ENCODE peak calls at places on chromosomes 11 and 22, in eight cellular contexts. L is HepG2, R is Peyer's patch, X is heart left ventricle, V is stomach, M is A549, Q is right lobe of liver, Z is IMR-90. O is an unnamed sample.
A peak's percentile ranks its signal among the peaks of the same experiment; 100 is the strongest.

GRCh38 chr11:122214080-122214479 is 98.1 kb upstream of the BLID start:
- DNase-seq in L (no peak), R (no peak), X (no peak), V (no peak), M (no peak), Q (no peak), Z (no peak), O (no peak)

GRCh38 chr11:102451041-102451692 is 1.4 kb downstream of the TMEM123 start:
- DNase-seq in L (no peak), R (no peak), X (no peak), V (no peak), M (no peak), Q (no peak), Z (no peak), O (no peak)

GRCh38 chr11:64751580-64751979 is 7.6 kb upstream of the RASGRP2 start:
- DNase-seq in L (no peak), R (no peak), X (no peak), V (no peak), M (no peak), Q (peak; percentile 18), Z (no peak), O (no peak)

GRCh38 chr22:45867118-45867905 is 109.7 kb downstream of the WNT7B start:
- DNase-seq in L (no peak), R (no peak), X (peak; percentile 66), V (peak; percentile 23), M (no peak), Q (peak; percentile 47), Z (no peak), O (peak; percentile 35)

GRCh38 chr11:118572914-118573550 is 823 bp downstream of the ARCN1 start:
- DNase-seq in L (peak; percentile 27), R (no peak), X (no peak), V (no peak), M (peak; percentile 29), Q (no peak), Z (peak; percentile 75), O (no peak)

GRCh38 chr11:93370260-93370659 is 39.7 kb downstream of the DEUP1 start:
- DNase-seq in L (no peak), R (no peak), X (no peak), V (no peak), M (no peak), Q (no peak), Z (no peak), O (no peak)

GRCh38 chr11:8327761-8328192 is 64.1 kb upstream of the LMO1 start:
- DNase-seq in L (no peak), R (no peak), X (no peak), V (no peak), M (no peak), Q (no peak), Z (no peak), O (no peak)

GRCh38 chr11:68838572-68838964 is 3.1 kb downstream of the CPT1A start:
- DNase-seq in L (peak; percentile 33), R (no peak), X (no peak), V (no peak), M (no peak), Q (peak; percentile 61), Z (no peak), O (peak; percentile 67)

GRCh38 chr11:46673713-46674462 is 26.5 kb downstream of the ARHGAP1 start:
- DNase-seq in L (no peak), R (no peak), X (no peak), V (no peak), M (no peak), Q (peak; percentile 50), Z (no peak), O (peak; percentile 76)

GRCh38 chr22:23583836-23584235 is 3.7 kb upstream of the IGLL1 start:
- DNase-seq in L (no peak), R (no peak), X (peak; percentile 27), V (no peak), M (no peak), Q (peak; percentile 43), Z (no peak), O (no peak)

DNA sequence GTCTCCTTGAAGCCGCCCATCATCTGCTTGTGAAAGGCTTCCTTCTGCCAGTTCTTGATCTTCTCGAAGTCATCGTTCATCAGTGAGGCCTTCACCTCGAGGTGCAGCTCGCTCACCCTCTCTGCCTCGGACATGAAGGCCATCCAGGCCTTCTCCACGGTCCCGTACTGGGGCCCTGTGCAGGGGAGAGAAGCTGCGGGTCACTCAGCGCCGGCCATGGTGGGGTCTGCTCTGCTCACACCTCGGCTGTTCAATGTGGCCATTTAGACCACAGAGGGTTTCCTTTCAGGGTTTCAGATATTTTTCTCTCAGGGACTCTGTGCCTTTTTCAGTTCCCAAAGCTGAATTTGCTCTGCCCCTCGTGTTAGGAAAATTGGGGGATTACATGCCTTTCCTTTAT is 33.9 kb upstream of the ARFGAP3 start:
- DNase-seq in L (no peak), R (no peak), X (no peak), V (no peak), M (no peak), Q (no peak), Z (no peak), O (no peak)
- H3K27ac ChIP-seq in L (no peak overlapping the region), R (no peak overlapping the region), X (no peak overlapping the region), V (no peak overlapping the region), M (no peak overlapping the region), Q (no peak overlapping the region), Z (no peak overlapping the region), O (peak overlapping the region; percentile 94)

GRCh38 chr22:30402036-30402759 is 5.4 kb downstream of the SEC14L2 start:
- DNase-seq in L (no peak), R (no peak), X (no peak), V (no peak), M (no peak), Q (no peak), Z (no peak), O (no peak)
- TF ChIP-seq POLR2A in L (no peak), R (no peak), X (no peak), V (no peak), M (no peak), Q (no peak), Z (no peak), O (no peak)

GRCh38 chr22:48577691-48578090 is 1250.0 kb downstream of the BRD1 start:
- DNase-seq in L (no peak), R (no peak), X (peak; percentile 40), V (no peak), M (no peak), Q (no peak), Z (no peak), O (no peak)

GRCh38 chr22:48576333-48577013 is 1251.2 kb downstream of the BRD1 start:
- DNase-seq in L (no peak), R (no peak), X (peak; percentile 54), V (no peak), M (no peak), Q (no peak), Z (no peak), O (no peak)

GRCh38 chr22:48577014-48577690 is 1250.5 kb downstream of the BRD1 start:
- DNase-seq in L (no peak), R (no peak), X (peak; percentile 53), V (no peak), M (no peak), Q (no peak), Z (no peak), O (no peak)

GRCh38 chr22:48574776-48575566 is 1252.7 kb downstream of the BRD1 start:
- DNase-seq in L (peak; percentile 58), R (no peak), X (peak; percentile 49), V (no peak), M (peak; percentile 67), Q (no peak), Z (no peak), O (peak; percentile 61)

DNA sequence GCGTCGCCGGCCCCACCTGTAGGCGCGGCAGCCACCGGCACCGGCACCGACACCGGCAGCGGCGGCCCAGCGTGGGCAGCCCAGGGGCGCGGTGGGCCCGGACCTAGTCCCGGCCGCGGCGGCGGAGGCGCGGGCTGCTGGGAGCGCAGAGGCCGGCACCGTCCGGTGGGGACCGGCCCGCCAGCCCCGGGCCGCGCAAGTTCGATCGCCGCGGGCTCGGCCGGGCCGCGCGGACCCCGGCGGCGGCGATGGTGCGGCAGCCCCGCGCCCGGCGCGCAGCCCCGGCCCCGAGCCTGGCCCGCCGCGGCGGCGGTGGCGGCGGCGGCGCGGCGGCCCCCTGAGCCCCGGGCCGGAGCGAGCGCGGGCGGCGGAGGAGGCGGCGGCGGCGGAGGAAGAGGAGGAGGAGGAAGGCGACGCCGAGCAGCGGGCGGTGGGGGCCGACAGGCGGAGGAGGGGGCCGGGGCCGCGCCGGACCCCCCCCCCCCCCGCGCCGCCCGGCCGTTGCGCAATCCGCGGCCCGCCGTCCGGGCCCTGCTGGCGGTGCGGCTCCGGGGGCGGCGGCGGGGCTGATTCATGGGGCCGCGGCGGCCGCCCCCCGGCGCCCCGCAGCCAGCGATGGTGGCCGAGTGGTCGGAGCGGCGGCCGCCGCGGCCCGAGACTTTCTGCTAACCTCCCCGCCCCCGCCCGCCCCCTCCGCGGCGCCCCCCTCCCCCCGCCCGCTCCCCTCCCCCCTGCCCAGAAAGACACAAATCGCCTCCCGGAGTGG is 1251.9 kb downstream of the BRD1 start:
- DNase-seq in L (no peak), R (no peak), X (peak; percentile 39), V (no peak), M (no peak), Q (no peak), Z (no peak), O (no peak)
- H3K4me3 ChIP-seq in L (no peak overlapping the region), R (no peak overlapping the region), X (peak overlapping the region; percentile 44), V (peak overlapping the region; percentile 28), M (peak overlapping the region; percentile 52), Q (no peak overlapping the region), Z (no peak overlapping the region), O (no peak overlapping the region)

GRCh38 chr11:130781906-130782305 is 134.4 kb downstream of the SNX19 start:
- DNase-seq in L (no peak), R (no peak), X (no peak), V (no peak), M (peak; percentile 21), Q (no peak), Z (peak; percentile 78), O (no peak)

GRCh38 chr11:130783322-130783721 is 133.0 kb downstream of the SNX19 start:
- DNase-seq in L (no peak), R (no peak), X (no peak), V (no peak), M (no peak), Q (no peak), Z (no peak), O (no peak)

GRCh38 chr11:130779943-130780342 is 136.3 kb downstream of the SNX19 start:
- DNase-seq in L (no peak), R (no peak), X (no peak), V (no peak), M (no peak), Q (no peak), Z (no peak), O (no peak)

GRCh38 chr11:130780437-130780836 is 135.8 kb downstream of the SNX19 start:
- DNase-seq in L (no peak), R (no peak), X (no peak), V (no peak), M (no peak), Q (no peak), Z (no peak), O (no peak)

DNA sequence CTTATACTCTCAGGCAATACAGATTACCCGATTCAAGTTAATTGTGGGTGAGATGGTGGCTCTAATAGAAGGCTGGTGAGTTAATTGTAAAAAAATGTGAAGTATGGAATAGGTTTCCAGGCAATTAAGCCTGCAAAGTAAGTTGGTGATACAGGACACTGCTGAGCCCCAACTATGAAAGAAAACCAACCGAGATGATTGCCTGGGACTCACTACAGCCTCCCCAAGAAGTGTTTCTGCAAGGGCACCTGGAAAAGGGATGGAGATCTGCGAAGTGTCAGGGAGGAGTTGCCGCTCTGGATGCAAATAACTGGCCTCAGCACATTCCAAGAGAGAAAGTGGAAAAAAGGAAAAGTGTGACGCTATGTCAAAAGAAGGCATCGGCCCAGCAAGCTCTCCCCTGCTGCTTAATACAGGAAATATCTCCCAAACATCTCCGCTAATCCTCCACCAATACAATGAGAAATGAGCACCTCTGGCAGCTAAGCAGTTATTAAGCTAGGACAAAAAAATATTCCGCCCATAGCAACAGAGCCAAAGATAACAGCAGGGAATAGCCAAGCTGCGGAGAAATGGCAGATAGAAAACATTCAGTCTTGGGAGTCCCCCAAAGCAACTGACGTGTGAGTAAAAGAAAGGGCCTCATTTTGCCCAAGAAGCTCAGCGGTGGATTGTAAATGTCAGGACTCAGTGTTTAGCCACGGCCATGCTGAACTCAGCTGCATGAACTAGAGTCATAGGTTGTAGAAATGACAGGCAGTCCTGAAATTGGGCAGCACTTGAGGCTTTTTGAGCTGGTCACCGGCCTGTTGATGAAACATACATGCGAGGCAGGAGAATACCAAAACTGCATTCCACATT is 133.7 kb downstream of the SNX19 start:
- DNase-seq in L (no peak), R (no peak), X (no peak), V (no peak), M (no peak), Q (no peak), Z (peak; percentile 52), O (no peak)
- H3K27ac ChIP-seq in L (no peak overlapping the region), R (no peak overlapping the region), X (peak overlapping the region; percentile 63), V (peak overlapping the region; percentile 33), M (no peak overlapping the region), Q (no peak overlapping the region), Z (peak overlapping the region; percentile 54), O (no peak overlapping the region)